ENCODE peak calls at places on chromosomes 3 and 15, in eight cellular contexts. A is head of caudate nucleus, W is Right ventricle myocardium superior, B is fibroblast of the aortic adventitia, Z is osteocyte, K is neuronal stem cell, G is aorta, R is NCI-H2227 treated with DMSO at 0.1 percent for 48 hours. S is an unnamed sample.

GRCh38 chr3:134449277-134449676 is 36.5 kb downstream of the ANAPC13 start:
- DNase-seq in A (peak; percentile 79), W (no peak), B (peak; percentile 56), Z (no peak), K (no peak), G (no peak), R (no peak), S (peak; percentile 76)

GRCh38 chr3:5162102-5162501 is 25.4 kb upstream of the EDEM1 start:
- DNase-seq in A (no peak), W (no peak), B (peak; percentile 87), Z (no peak), K (no peak), G (no peak), R (no peak), S (no peak)

GRCh38 chr3:120418866-120419490 is 31.8 kb downstream of the FSTL1 start:
- DNase-seq in A (peak; percentile 74), W (peak; percentile 64), B (peak; percentile 58), Z (no peak), K (peak; percentile 41), G (no peak), R (peak; percentile 52), S (peak; percentile 75)

GRCh38 chr15:48645558-48646330 is at the start of gene FBN1:
- DNase-seq in A (peak; percentile 84), W (peak; percentile 80), B (peak; percentile 95), Z (peak; percentile 97), K (peak; percentile 91), G (peak; percentile 84), R (peak; percentile 4), S (peak; percentile 83)

GRCh38 chr3:11452312-11452711 is 180.1 kb downstream of the ATG7 start:
- DNase-seq in A (no peak), W (no peak), B (no peak), Z (no peak), K (no peak), G (no peak), R (no peak), S (no peak)

GRCh38 chr3:16447156-16447555 is 66.3 kb downstream of the RFTN1 start:
- DNase-seq in A (no peak), W (no peak), B (no peak), Z (no peak), K (no peak), G (no peak), R (no peak), S (no peak)

GRCh38 chr3:115834068-115834467 is 210.8 kb downstream of the GAP43 start:
- DNase-seq in A (no peak), W (no peak), B (peak; percentile 72), Z (no peak), K (no peak), G (no peak), R (no peak), S (no peak)

GRCh38 chr3:14322001-14322400 is 80.4 kb upstream of the SLC6A6 start:
- DNase-seq in A (no peak), W (no peak), B (no peak), Z (no peak), K (no peak), G (no peak), R (no peak), S (no peak)

GRCh38 chr3:140386357-140387100 is 291.3 kb upstream of the TRIM42 start:
- DNase-seq in A (no peak), W (no peak), B (peak; percentile 4), Z (no peak), K (no peak), G (no peak), R (no peak), S (no peak)

GRCh38 chr3:62242846-62243245 is 130.5 kb downstream of the FEZF2 start:
- DNase-seq in A (peak; percentile 33), W (no peak), B (no peak), Z (no peak), K (peak; percentile 84), G (no peak), R (no peak), S (peak; percentile 28)

GRCh38 chr3:164903820-164904451 is 174.4 kb downstream of the SI start:
- DNase-seq in A (no peak), W (no peak), B (no peak), Z (no peak), K (no peak), G (no peak), R (no peak), S (no peak)